ENCODE peak calls at places on chromosome 5, in five cellular contexts. T, G, W, Z and O are unnamed samples. For H3K4me1, the result is how much of the 10 kb centered on the place peaks cover.

GRCh38 chr5:157900644-157901043 is 41.7 kb upstream of the CLINT1 start:
- DNase-seq in T (no peak), G (no peak), W (no peak), Z (no peak), O (no peak)

GRCh38 chr5:35926389-35927051 is 11.9 kb downstream of the CAPSL start:
- DNase-seq in T (peak), G (peak), W (peak), Z (peak), O (no peak)

GRCh38 chr5:153400931-153401330 is 89.5 kb upstream of the GRIA1 start:
- DNase-seq in T (no peak), G (no peak), W (no peak), Z (no peak), O (no peak)

GRCh38 chr5:150510460-150511263 is 2.7 kb downstream of the NDST1 start:
- DNase-seq in T (peak), G (peak), W (no peak), Z (no peak), O (no peak)

GRCh38 chr5:139985733-139986132 is 57.4 kb downstream of the NRG2 start:
- DNase-seq in T (no peak), G (no peak), W (no peak), Z (no peak), O (no peak)

GRCh38 chr5:96968074-96968473 is 32.2 kb downstream of the LNPEP start:
- DNase-seq in T (no peak), G (no peak), W (no peak), Z (no peak), O (no peak)

GRCh38 chr5:159050408-159051091 is 49.2 kb downstream of the EBF1 start:
- DNase-seq in T (no peak), G (no peak), W (no peak), Z (no peak), O (no peak)

GRCh38 chr5:149132474-149132873 is 8.8 kb upstream of the ABLIM3 start:
- DNase-seq in T (no peak), G (no peak), W (no peak), Z (no peak), O (no peak)

GRCh38 chr5:6423327-6424109 is 25.1 kb upstream of the UBE2QL1 start:
- DNase-seq in T (no peak), G (no peak), W (no peak), Z (no peak), O (no peak)

GRCh38 chr5:114780290-114780689 is 389.4 kb downstream of the TRIM36 start:
- DNase-seq in T (no peak), G (no peak), W (no peak), Z (no peak), O (no peak)

GRCh38 chr5:84059672-84060071 is 325.0 kb downstream of the EDIL3 start:
- DNase-seq in T (no peak), G (no peak), W (no peak), Z (no peak), O (no peak)

GRCh38 chr5:115857621-115858349 is 16.1 kb downstream of the AP3S1 start:
- DNase-seq in T (no peak), G (no peak), W (no peak), Z (no peak), O (no peak)

GRCh38 chr5:2187687-2188086 is 305.0 kb upstream of the IRX4 start:
- DNase-seq in T (no peak), G (no peak), W (no peak), Z (no peak), O (no peak)

GRCh38 chr5:15524712-15525111 is 24.7 kb downstream of the FBXL7 start:
- DNase-seq in T (no peak), G (no peak), W (no peak), Z (no peak), O (no peak)

GRCh38 chr5:42887094-42887493 is 75.4 kb upstream of the SELENOP start:
- DNase-seq in T (peak), G (no peak), W (no peak), Z (no peak), O (no peak)

GRCh38 chr5:160330212-160330611 is 17.8 kb upstream of the CCNJL start:
- DNase-seq in T (no peak), G (no peak), W (no peak), Z (no peak), O (no peak)

GRCh38 chr5:74141053-74141452 is 499.5 kb downstream of the ENC1 start:
- DNase-seq in T (no peak), G (no peak), W (no peak), Z (no peak), O (no peak)

GRCh38 chr5:170179626-170180025 is 53.2 kb upstream of the C5orf58 start:
- DNase-seq in T (no peak), G (no peak), W (no peak), Z (no peak), O (no peak)

GRCh38 chr5:170184737-170185136 is 48.0 kb upstream of the C5orf58 start:
- DNase-seq in T (no peak), G (no peak), W (no peak), Z (no peak), O (no peak)

GRCh38 chr5:170181902-170182301 is 50.9 kb upstream of the C5orf58 start:
- DNase-seq in T (no peak), G (peak), W (no peak), Z (no peak), O (no peak)

GRCh38 chr5:170184007-170184687 is 48.6 kb upstream of the C5orf58 start:
- DNase-seq in T (peak), G (peak), W (peak), Z (no peak), O (peak)

DNA sequence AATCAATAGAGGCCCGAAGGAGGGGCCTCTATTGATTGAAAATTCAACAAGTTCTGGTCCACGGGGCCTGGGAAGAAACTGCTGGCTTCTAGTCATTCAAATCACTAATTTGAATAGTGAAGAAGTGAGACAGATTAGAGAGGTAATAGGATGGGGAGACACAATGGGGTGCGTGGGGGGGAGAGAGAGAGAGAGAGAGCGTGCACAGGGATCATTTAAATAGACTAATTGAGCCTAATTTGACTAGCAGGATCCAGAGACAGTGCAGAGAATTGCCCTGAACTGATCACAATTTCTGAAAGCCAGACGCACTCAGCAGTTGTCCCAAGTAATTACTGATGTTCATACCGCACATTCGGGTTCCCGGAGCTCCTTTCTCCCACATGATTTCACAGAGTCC is 50.3 kb upstream of the C5orf58 start:
- DNase-seq in T (no peak), G (peak), W (no peak), Z (no peak), O (no peak)
- TF ChIP-seq EP300 in T (no peak), G (no peak), W (no peak), Z (no peak), O (no peak)

GRCh38 chr5:107576155-107576554 is 94.6 kb downstream of the EFNA5 start:
- DNase-seq in T (no peak), G (no peak), W (no peak), Z (no peak), O (no peak)
- H3K4me1 ChIP-seq in T (under half), G (under half), W (under half), Z (under half), O (half or more)

GRCh38 chr5:38854907-38855306 is 9.1 kb downstream of the OSMR start:
- DNase-seq in T (no peak), G (no peak), W (no peak), Z (no peak), O (no peak)

GRCh38 chr5:38856660-38857059 is 10.8 kb downstream of the OSMR start:
- DNase-seq in T (no peak), G (no peak), W (no peak), Z (no peak), O (no peak)

GRCh38 chr5:38853753-38854470 is 8.1 kb downstream of the OSMR start:
- DNase-seq in T (no peak), G (no peak), W (no peak), Z (no peak), O (no peak)

DNA sequence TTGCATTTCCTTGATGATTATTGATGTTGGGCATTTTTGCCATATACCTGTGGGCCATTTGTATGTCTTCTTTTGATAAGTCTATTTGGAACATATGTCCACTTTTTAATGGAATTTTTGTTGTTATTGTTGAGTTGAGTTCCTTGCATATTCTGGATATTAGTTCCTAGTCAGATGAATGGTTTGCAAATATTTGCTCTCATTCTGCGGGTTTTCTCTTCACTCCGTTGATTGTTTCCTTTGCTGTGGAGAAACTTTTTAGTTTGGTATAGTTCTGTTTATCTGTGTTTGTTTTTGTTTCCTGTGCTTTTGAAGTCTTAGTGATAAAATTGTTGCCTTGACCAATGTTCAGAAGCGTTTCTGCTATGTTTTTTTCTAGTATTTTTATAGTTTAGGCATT is 13.0 kb downstream of the OSMR start:
- DNase-seq in T (no peak), G (no peak), W (no peak), Z (no peak), O (no peak)
- TF ChIP-seq EP300 in T (no peak), G (no peak), W (no peak), Z (no peak), O (no peak)

GRCh38 chr5:143212261-143212660 is 191.2 kb downstream of the NR3C1 start:
- DNase-seq in T (no peak), G (no peak), W (no peak), Z (no peak), O (no peak)

GRCh38 chr5:143214458-143214857 is 189.0 kb downstream of the NR3C1 start:
- DNase-seq in T (no peak), G (no peak), W (no peak), Z (no peak), O (no peak)

GRCh38 chr5:143214890-143215289 is 188.6 kb downstream of the NR3C1 start:
- DNase-seq in T (no peak), G (no peak), W (no peak), Z (no peak), O (no peak)

GRCh38 chr5:143213231-143213850 is 190.1 kb downstream of the NR3C1 start:
- DNase-seq in T (no peak), G (no peak), W (no peak), Z (no peak), O (no peak)

GRCh38 chr5:143213851-143214363 is 189.6 kb downstream of the NR3C1 start:
- DNase-seq in T (no peak), G (no peak), W (no peak), Z (no peak), O (no peak)
- H3K4me1 ChIP-seq in T (under half), G (under half), W (under half), Z (under half), O (under half)

GRCh38 chr5:124901081-124901480 is 154.6 kb upstream of the ZNF608 start:
- DNase-seq in T (no peak), G (no peak), W (no peak), Z (no peak), O (no peak)

GRCh38 chr5:124905756-124906155 is 159.3 kb upstream of the ZNF608 start:
- DNase-seq in T (no peak), G (no peak), W (no peak), Z (no peak), O (no peak)

GRCh38 chr5:124905256-124905655 is 158.8 kb upstream of the ZNF608 start:
- DNase-seq in T (no peak), G (no peak), W (no peak), Z (no peak), O (no peak)

GRCh38 chr5:124906339-124907097 is 160.1 kb upstream of the ZNF608 start:
- DNase-seq in T (peak), G (peak), W (peak), Z (peak), O (no peak)

GRCh38 chr5:124902097-124902821 is 155.8 kb upstream of the ZNF608 start:
- DNase-seq in T (no peak), G (no peak), W (no peak), Z (no peak), O (no peak)
- TF ChIP-seq EP300 in T (no peak), G (peak), W (no peak), Z (no peak), O (no peak)

DNA sequence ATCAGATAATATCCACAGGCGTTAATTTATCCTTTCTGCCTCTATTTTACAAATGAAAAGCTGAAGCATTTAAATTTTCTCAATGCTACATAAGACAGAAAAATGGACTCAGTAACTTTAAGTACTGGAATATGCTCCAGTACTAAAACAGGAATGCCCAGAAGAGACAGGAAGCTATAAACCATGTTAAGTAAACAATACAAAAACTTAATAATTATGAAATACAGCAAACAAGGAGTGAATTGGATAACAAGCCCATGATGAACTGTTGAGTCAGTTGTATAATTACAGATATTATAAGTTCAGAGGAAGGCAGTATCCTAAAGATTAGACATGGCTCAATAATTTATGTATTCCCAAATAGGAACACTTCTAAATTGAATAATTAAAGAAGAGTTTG is 148.5 kb downstream of the CHSY3 start:
- DNase-seq in T (no peak), G (no peak), W (no peak), Z (no peak), O (no peak)
- H3K4me1 ChIP-seq in T (under half), G (under half), W (under half), Z (under half), O (under half)